ENCODE peak calls at places on chromosome 11, in five cellular contexts. One of them, this sample, is unnamed.
A peak's percentile ranks its signal among the peaks of the same experiment; 100 is the strongest.

GRCh38 chr11:133984828-133985227 is 28.1 kb upstream of the IGSF9B start:
- DNase-seq in A549: no peak
- DNase-seq in esophagus squamous epithelium: no peak
- DNase-seq in NCI-H446 treated with DMSO at 0.1 percent for 48 hours: no peak
- DNase-seq in T-cell: no peak
- DNase-seq in this sample: no peak

GRCh38 chr11:86370922-86371614 is 3.6 kb upstream of the CCDC81 start:
- DNase-seq in A549: peak; percentile 22
- DNase-seq in esophagus squamous epithelium: no peak
- DNase-seq in NCI-H446 treated with DMSO at 0.1 percent for 48 hours: no peak
- DNase-seq in T-cell: no peak
- DNase-seq in this sample: no peak

GRCh38 chr11:45092901-45093760 is 53.3 kb upstream of the PRDM11 start:
- DNase-seq in A549: no peak
- DNase-seq in esophagus squamous epithelium: no peak
- DNase-seq in NCI-H446 treated with DMSO at 0.1 percent for 48 hours: no peak
- DNase-seq in T-cell: no peak
- DNase-seq in this sample: no peak

GRCh38 chr11:128361451-128362020 is 225.8 kb downstream of the ETS1 start:
- DNase-seq in A549: no peak
- DNase-seq in esophagus squamous epithelium: no peak
- DNase-seq in NCI-H446 treated with DMSO at 0.1 percent for 48 hours: no peak
- DNase-seq in T-cell: no peak
- DNase-seq in this sample: no peak

GRCh38 chr11:45665933-45666647 is 668 bp upstream of the CHST1 start:
- DNase-seq in A549: peak; percentile 14
- DNase-seq in esophagus squamous epithelium: no peak
- DNase-seq in NCI-H446 treated with DMSO at 0.1 percent for 48 hours: no peak
- DNase-seq in T-cell: no peak
- DNase-seq in this sample: no peak

GRCh38 chr11:67372993-67373915 is at the start of gene CLCF1:
- DNase-seq in A549: peak; percentile 96
- DNase-seq in esophagus squamous epithelium: no peak
- DNase-seq in NCI-H446 treated with DMSO at 0.1 percent for 48 hours: no peak
- DNase-seq in T-cell: peak; percentile 70
- DNase-seq in this sample: peak; percentile 40

GRCh38 chr11:24253237-24253760 is 243.6 kb upstream of the LUZP2 start:
- DNase-seq in A549: no peak
- DNase-seq in esophagus squamous epithelium: no peak
- DNase-seq in NCI-H446 treated with DMSO at 0.1 percent for 48 hours: no peak
- DNase-seq in T-cell: no peak
- DNase-seq in this sample: no peak

GRCh38 chr11:61971177-61972111 is 4.0 kb upstream of the FTH1 start:
- DNase-seq in A549: peak; percentile 99
- DNase-seq in esophagus squamous epithelium: peak; percentile 70
- DNase-seq in NCI-H446 treated with DMSO at 0.1 percent for 48 hours: peak; percentile 96
- DNase-seq in T-cell: no peak
- DNase-seq in this sample: no peak

GRCh38 chr11:75655619-75656018 is 13.2 kb downstream of the MAP6 start:
- DNase-seq in A549: no peak
- DNase-seq in esophagus squamous epithelium: no peak
- DNase-seq in NCI-H446 treated with DMSO at 0.1 percent for 48 hours: no peak
- DNase-seq in T-cell: no peak
- DNase-seq in this sample: no peak

GRCh38 chr11:5380740-5381342 is 2.8 kb upstream of the OR51M1 start:
- DNase-seq in A549: peak; percentile 63
- DNase-seq in esophagus squamous epithelium: no peak
- DNase-seq in NCI-H446 treated with DMSO at 0.1 percent for 48 hours: no peak
- DNase-seq in T-cell: no peak
- DNase-seq in this sample: no peak

GRCh38 chr11:70735976-70736375 is 337.6 kb downstream of the CTTN start:
- DNase-seq in A549: no peak
- DNase-seq in esophagus squamous epithelium: no peak
- DNase-seq in NCI-H446 treated with DMSO at 0.1 percent for 48 hours: no peak
- DNase-seq in T-cell: no peak
- DNase-seq in this sample: no peak

GRCh38 chr11:116294630-116295029 is 478.2 kb downstream of the BUD13 start:
- DNase-seq in A549: peak; percentile 10
- DNase-seq in esophagus squamous epithelium: no peak
- DNase-seq in NCI-H446 treated with DMSO at 0.1 percent for 48 hours: no peak
- DNase-seq in T-cell: no peak
- DNase-seq in this sample: no peak

GRCh38 chr11:66183581-66184048 is 84.8 kb upstream of the RAB1B start:
- DNase-seq in A549: peak; percentile 62
- DNase-seq in esophagus squamous epithelium: no peak
- DNase-seq in NCI-H446 treated with DMSO at 0.1 percent for 48 hours: no peak
- DNase-seq in T-cell: peak; percentile 32
- DNase-seq in this sample: peak; percentile 15

GRCh38 chr11:102010776-102011500 is 36.3 kb upstream of the CFAP300 start:
- DNase-seq in A549: peak; percentile 77
- DNase-seq in esophagus squamous epithelium: no peak
- DNase-seq in NCI-H446 treated with DMSO at 0.1 percent for 48 hours: no peak
- DNase-seq in T-cell: no peak
- DNase-seq in this sample: no peak

GRCh38 chr11:102341844-102342318 is 5.1 kb upstream of the BIRC2 start:
- DNase-seq in A549: peak; percentile 87
- DNase-seq in esophagus squamous epithelium: no peak
- DNase-seq in NCI-H446 treated with DMSO at 0.1 percent for 48 hours: peak; percentile 17
- DNase-seq in T-cell: peak; percentile 73
- DNase-seq in this sample: peak; percentile 62

GRCh38 chr11:129613076-129613475 is 202.6 kb upstream of the TMEM45B start:
- DNase-seq in A549: no peak
- DNase-seq in esophagus squamous epithelium: no peak
- DNase-seq in NCI-H446 treated with DMSO at 0.1 percent for 48 hours: no peak
- DNase-seq in T-cell: no peak
- DNase-seq in this sample: no peak

GRCh38 chr11:117928818-117929567 is at the start of gene TMPRSS13:
- DNase-seq in A549: no peak
- DNase-seq in esophagus squamous epithelium: no peak
- DNase-seq in NCI-H446 treated with DMSO at 0.1 percent for 48 hours: no peak
- DNase-seq in T-cell: no peak
- DNase-seq in this sample: no peak

GRCh38 chr11:108664241-108664640 is 628 bp upstream of the DDX10 start:
- DNase-seq in A549: no peak
- DNase-seq in esophagus squamous epithelium: no peak
- DNase-seq in NCI-H446 treated with DMSO at 0.1 percent for 48 hours: no peak
- DNase-seq in T-cell: no peak
- DNase-seq in this sample: no peak

GRCh38 chr11:9643751-9644150 is 20.1 kb upstream of the SWAP70 start:
- DNase-seq in A549: no peak
- DNase-seq in esophagus squamous epithelium: no peak
- DNase-seq in NCI-H446 treated with DMSO at 0.1 percent for 48 hours: no peak
- DNase-seq in T-cell: no peak
- DNase-seq in this sample: no peak

GRCh38 chr11:83971063-83971462 is 684.9 kb upstream of the CCDC90B start:
- DNase-seq in A549: no peak
- DNase-seq in esophagus squamous epithelium: no peak
- DNase-seq in NCI-H446 treated with DMSO at 0.1 percent for 48 hours: peak; percentile 97
- DNase-seq in T-cell: no peak
- DNase-seq in this sample: no peak

GRCh38 chr11:115208808-115209259 is 295.4 kb downstream of the CADM1 start:
- DNase-seq in A549: no peak
- DNase-seq in esophagus squamous epithelium: no peak
- DNase-seq in NCI-H446 treated with DMSO at 0.1 percent for 48 hours: no peak
- DNase-seq in T-cell: no peak
- DNase-seq in this sample: no peak

GRCh38 chr11:118918686-118919280 is 6.9 kb downstream of the BCL9L start:
- DNase-seq in A549: peak; percentile 71
- DNase-seq in esophagus squamous epithelium: no peak
- DNase-seq in NCI-H446 treated with DMSO at 0.1 percent for 48 hours: no peak
- DNase-seq in T-cell: no peak
- DNase-seq in this sample: peak; percentile 36

GRCh38 chr11:93054881-93055280 is 85.4 kb downstream of the MTNR1B start:
- DNase-seq in A549: peak; percentile 91
- DNase-seq in esophagus squamous epithelium: no peak
- DNase-seq in NCI-H446 treated with DMSO at 0.1 percent for 48 hours: peak; percentile 65
- DNase-seq in T-cell: no peak
- DNase-seq in this sample: no peak

GRCh38 chr11:16792426-16792825 is 54.0 kb downstream of the C11orf58 start:
- DNase-seq in A549: no peak
- DNase-seq in esophagus squamous epithelium: no peak
- DNase-seq in NCI-H446 treated with DMSO at 0.1 percent for 48 hours: no peak
- DNase-seq in T-cell: no peak
- DNase-seq in this sample: no peak

GRCh38 chr11:58061813-58062212 is 31.1 kb downstream of the OR6Q1 start:
- DNase-seq in A549: no peak
- DNase-seq in esophagus squamous epithelium: no peak
- DNase-seq in NCI-H446 treated with DMSO at 0.1 percent for 48 hours: no peak
- DNase-seq in T-cell: no peak
- DNase-seq in this sample: no peak

GRCh38 chr11:105022527-105022926 is 441 bp downstream of the CASP5 start:
- DNase-seq in A549: no peak
- DNase-seq in esophagus squamous epithelium: no peak
- DNase-seq in NCI-H446 treated with DMSO at 0.1 percent for 48 hours: no peak
- DNase-seq in T-cell: no peak
- DNase-seq in this sample: no peak

GRCh38 chr11:124329787-124330478 is 9.9 kb upstream of the OR8D2 start:
- DNase-seq in A549: no peak
- DNase-seq in esophagus squamous epithelium: no peak
- DNase-seq in NCI-H446 treated with DMSO at 0.1 percent for 48 hours: no peak
- DNase-seq in T-cell: no peak
- DNase-seq in this sample: no peak